ENCODE peak calls at places on chromosomes 13 and 19, in seven cellular contexts. One of them, this sample, is unnamed.

GRCh38 chr13:103371271-103371670 is 305.1 kb upstream of the SLC10A2 start:
- DNase-seq in cardiac muscle cell: no peak
- DNase-seq in ascending aorta: no peak
- DNase-seq in GM23338: no peak
- DNase-seq in A549: no peak
- DNase-seq in psoas muscle: no peak
- DNase-seq in choroid plexus epithelial cell: peak; percentile 65
- DNase-seq in this sample: no peak

GRCh38 chr19:14614099-14614412 is 31.2 kb downstream of the CLEC17A start:
- DNase-seq in ascending aorta: no peak
- DNase-seq in cardiac muscle cell: no peak
- DNase-seq in psoas muscle: no peak
- DNase-seq in GM23338: no peak
- DNase-seq in choroid plexus epithelial cell: no peak
- DNase-seq in A549: no peak
- DNase-seq in this sample: no peak

GRCh38 chr13:43776680-43777079 is 10.1 kb downstream of the ENOX1 start:
- DNase-seq in choroid plexus epithelial cell: peak; percentile 50
- DNase-seq in GM23338: peak; percentile 31
- DNase-seq in cardiac muscle cell: peak; percentile 30
- DNase-seq in psoas muscle: no peak
- DNase-seq in A549: no peak
- DNase-seq in ascending aorta: no peak
- DNase-seq in this sample: no peak

GRCh38 chr13:112443191-112444000 is 67.2 kb downstream of the SPACA7 start:
- DNase-seq in A549: no peak
- DNase-seq in GM23338: peak; percentile 69
- DNase-seq in ascending aorta: no peak
- DNase-seq in psoas muscle: peak; percentile 42
- DNase-seq in choroid plexus epithelial cell: peak; percentile 6
- DNase-seq in cardiac muscle cell: no peak
- DNase-seq in this sample: no peak

GRCh38 chr13:80040219-80040976 is 300.5 kb downstream of the SPRY2 start:
- DNase-seq in GM23338: no peak
- DNase-seq in psoas muscle: no peak
- DNase-seq in A549: peak; percentile 39
- DNase-seq in choroid plexus epithelial cell: peak; percentile 88
- DNase-seq in ascending aorta: no peak
- DNase-seq in cardiac muscle cell: peak; percentile 91
- DNase-seq in this sample: peak; percentile 86

GRCh38 chr13:66911411-66911939 is 318.7 kb downstream of the PCDH9 start:
- DNase-seq in choroid plexus epithelial cell: no peak
- DNase-seq in GM23338: no peak
- DNase-seq in cardiac muscle cell: no peak
- DNase-seq in A549: no peak
- DNase-seq in ascending aorta: no peak
- DNase-seq in psoas muscle: no peak
- DNase-seq in this sample: no peak

GRCh38 chr13:49419292-49419691 is 24.6 kb downstream of the CAB39L start:
- DNase-seq in choroid plexus epithelial cell: peak; percentile 61
- DNase-seq in cardiac muscle cell: no peak
- DNase-seq in psoas muscle: no peak
- DNase-seq in A549: no peak
- DNase-seq in GM23338: no peak
- DNase-seq in ascending aorta: no peak
- DNase-seq in this sample: no peak

GRCh38 chr19:37045140-37045539 is 33.1 kb upstream of the ZNF420 start:
- DNase-seq in choroid plexus epithelial cell: no peak
- DNase-seq in A549: no peak
- DNase-seq in GM23338: no peak
- DNase-seq in ascending aorta: no peak
- DNase-seq in cardiac muscle cell: no peak
- DNase-seq in psoas muscle: no peak
- DNase-seq in this sample: no peak

GRCh38 chr13:50128406-50129048 is 113.3 kb downstream of the KCNRG start:
- DNase-seq in cardiac muscle cell: peak; percentile 3
- DNase-seq in psoas muscle: no peak
- DNase-seq in GM23338: peak; percentile 59
- DNase-seq in choroid plexus epithelial cell: peak; percentile 6
- DNase-seq in ascending aorta: no peak
- DNase-seq in A549: no peak
- DNase-seq in this sample: no peak

GRCh38 chr13:40653558-40654318 is 12.7 kb downstream of the FOXO1 start:
- DNase-seq in GM23338: peak; percentile 72
- DNase-seq in psoas muscle: no peak
- DNase-seq in A549: no peak
- DNase-seq in ascending aorta: no peak
- DNase-seq in choroid plexus epithelial cell: no peak
- DNase-seq in cardiac muscle cell: peak; percentile 71
- DNase-seq in this sample: no peak

DNA sequence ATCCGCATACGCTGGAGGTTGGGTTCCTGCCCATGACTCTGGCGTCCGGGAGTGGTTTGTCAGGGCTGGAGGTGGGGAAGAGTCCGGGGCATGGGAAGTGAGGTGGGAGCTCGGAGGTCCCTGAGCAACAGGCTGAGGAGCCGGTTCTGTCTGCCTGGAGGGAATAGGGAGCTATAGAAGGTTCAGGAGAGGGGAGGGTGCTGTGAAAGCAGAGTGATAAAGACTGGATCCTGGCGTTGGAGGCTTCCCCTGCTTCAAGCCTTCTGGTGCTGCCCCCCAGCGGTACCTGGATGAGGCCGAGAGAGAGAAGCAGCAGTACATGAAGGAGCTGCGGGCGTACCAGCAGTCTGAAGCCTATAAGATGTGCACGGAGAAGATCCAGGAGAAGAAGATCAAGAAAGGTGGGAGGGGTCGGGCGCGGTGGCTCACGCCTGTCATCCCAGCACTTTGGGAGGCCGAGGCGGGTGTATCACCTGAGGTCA is 2.6 kb downstream of the HMG20B start:
- DNase-seq in A549: no peak
- DNase-seq in psoas muscle: no peak
- DNase-seq in ascending aorta: no peak
- DNase-seq in GM23338: peak; percentile 80
- DNase-seq in cardiac muscle cell: no peak
- DNase-seq in choroid plexus epithelial cell: peak; percentile 68
- DNase-seq in this sample: no peak
- TF ChIP-seq CTCF in A549: peak; percentile 51
- TF ChIP-seq CTCF in psoas muscle: no peak
- TF ChIP-seq CTCF in ascending aorta: no peak
- TF ChIP-seq CTCF in GM23338: peak; percentile 85
- TF ChIP-seq CTCF in cardiac muscle cell: peak; percentile 29
- TF ChIP-seq CTCF in choroid plexus epithelial cell: peak; percentile 59
- TF ChIP-seq CTCF in this sample: peak; percentile 34

GRCh38 chr19:28608292-28608691 is 604.7 kb downstream of the UQCRFS1 start:
- DNase-seq in ascending aorta: no peak
- DNase-seq in GM23338: no peak
- DNase-seq in cardiac muscle cell: no peak
- DNase-seq in choroid plexus epithelial cell: no peak
- DNase-seq in psoas muscle: no peak
- DNase-seq in A549: no peak
- DNase-seq in this sample: no peak
- H3K4me3 ChIP-seq in ascending aorta: no peak overlapping the region
- H3K4me3 ChIP-seq in GM23338: no peak overlapping the region
- H3K4me3 ChIP-seq in cardiac muscle cell: no peak overlapping the region
- H3K4me3 ChIP-seq in choroid plexus epithelial cell: no peak overlapping the region
- H3K4me3 ChIP-seq in psoas muscle: no peak overlapping the region
- H3K4me3 ChIP-seq in A549: no peak overlapping the region
- H3K4me3 ChIP-seq in this sample: no peak overlapping the region

GRCh38 chr19:29259153-29259552 is 46.2 kb upstream of the UQCRFS1 start:
- DNase-seq in choroid plexus epithelial cell: peak; percentile 11
- DNase-seq in GM23338: peak; percentile 32
- DNase-seq in psoas muscle: no peak
- DNase-seq in A549: no peak
- DNase-seq in cardiac muscle cell: no peak
- DNase-seq in ascending aorta: no peak
- DNase-seq in this sample: no peak

GRCh38 chr19:29262085-29262484 is 49.1 kb upstream of the UQCRFS1 start:
- DNase-seq in psoas muscle: no peak
- DNase-seq in choroid plexus epithelial cell: no peak
- DNase-seq in GM23338: no peak
- DNase-seq in cardiac muscle cell: no peak
- DNase-seq in ascending aorta: no peak
- DNase-seq in A549: no peak
- DNase-seq in this sample: no peak

GRCh38 chr19:29259867-29260281 is 46.9 kb upstream of the UQCRFS1 start:
- DNase-seq in A549: no peak
- DNase-seq in choroid plexus epithelial cell: no peak
- DNase-seq in ascending aorta: no peak
- DNase-seq in GM23338: no peak
- DNase-seq in cardiac muscle cell: no peak
- DNase-seq in psoas muscle: no peak
- DNase-seq in this sample: no peak

GRCh38 chr19:29263305-29264080 is 50.5 kb upstream of the UQCRFS1 start:
- DNase-seq in A549: peak; percentile 59
- DNase-seq in GM23338: peak; percentile 78
- DNase-seq in ascending aorta: no peak
- DNase-seq in psoas muscle: peak; percentile 66
- DNase-seq in choroid plexus epithelial cell: peak; percentile 37
- DNase-seq in cardiac muscle cell: peak; percentile 51
- DNase-seq in this sample: peak; percentile 7

GRCh38 chr19:29260477-29261317 is 47.7 kb upstream of the UQCRFS1 start:
- DNase-seq in ascending aorta: no peak
- DNase-seq in GM23338: peak; percentile 75
- DNase-seq in cardiac muscle cell: peak; percentile 40
- DNase-seq in choroid plexus epithelial cell: peak; percentile 18
- DNase-seq in psoas muscle: no peak
- DNase-seq in A549: no peak
- DNase-seq in this sample: no peak
- TF ChIP-seq CTCF in ascending aorta: no peak
- TF ChIP-seq CTCF in GM23338: peak; percentile 69
- TF ChIP-seq CTCF in cardiac muscle cell: peak; percentile 43
- TF ChIP-seq CTCF in choroid plexus epithelial cell: peak; percentile 45
- TF ChIP-seq CTCF in psoas muscle: peak; percentile 51
- TF ChIP-seq CTCF in A549: peak; percentile 38
- TF ChIP-seq CTCF in this sample: peak; percentile 37

DNA sequence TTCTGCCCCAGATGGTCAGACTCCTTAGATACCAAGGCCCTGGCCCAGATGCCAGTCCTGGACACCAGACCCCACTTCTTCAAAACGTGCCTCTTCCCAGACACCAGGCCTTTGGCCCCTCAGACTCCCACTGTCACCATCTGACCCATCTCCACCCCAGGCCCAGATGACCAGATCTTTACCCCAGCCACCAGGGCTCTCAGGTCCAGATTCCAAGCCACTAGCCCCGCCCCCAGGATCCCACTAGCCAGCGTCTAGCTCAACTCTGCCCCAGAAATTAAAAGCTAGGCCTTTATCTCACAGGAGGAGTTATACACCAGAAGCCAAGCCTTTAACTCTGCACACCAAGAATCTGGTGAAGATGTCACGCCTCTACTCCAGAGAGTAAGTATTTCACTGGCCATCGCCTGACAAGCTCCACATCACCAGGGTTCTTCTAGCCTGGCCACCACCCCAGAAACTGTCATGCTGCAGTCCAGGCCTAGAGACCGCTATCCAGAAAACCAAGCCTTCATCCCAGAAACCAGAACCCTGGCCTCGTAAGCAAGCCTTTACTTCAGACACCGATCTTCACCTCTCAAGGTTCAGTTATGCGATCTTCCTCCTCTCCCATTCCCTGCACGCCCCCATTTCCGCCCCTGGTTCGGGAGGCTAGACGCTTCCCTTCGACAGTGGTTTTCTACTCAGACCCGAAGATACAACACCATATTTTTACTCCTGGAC is 595 bp downstream of the XAB2 start:
- DNase-seq in choroid plexus epithelial cell: peak; percentile 5
- DNase-seq in psoas muscle: no peak
- DNase-seq in ascending aorta: no peak
- DNase-seq in GM23338: peak; percentile 33
- DNase-seq in cardiac muscle cell: no peak
- DNase-seq in A549: no peak
- DNase-seq in this sample: no peak
- H3K4me3 ChIP-seq in choroid plexus epithelial cell: peak overlapping the region; percentile 97
- H3K4me3 ChIP-seq in psoas muscle: peak overlapping the region; percentile 100
- H3K4me3 ChIP-seq in ascending aorta: peak overlapping the region; percentile 96
- H3K4me3 ChIP-seq in GM23338: peak overlapping the region; percentile 89
- H3K4me3 ChIP-seq in cardiac muscle cell: peak overlapping the region; percentile 94
- H3K4me3 ChIP-seq in A549: peak overlapping the region; percentile 96
- H3K4me3 ChIP-seq in this sample: peak overlapping the region; percentile 98

GRCh38 chr13:79018166-79018565 is 359.2 kb upstream of the OBI1 start:
- DNase-seq in choroid plexus epithelial cell: no peak
- DNase-seq in cardiac muscle cell: no peak
- DNase-seq in A549: no peak
- DNase-seq in GM23338: no peak
- DNase-seq in ascending aorta: no peak
- DNase-seq in psoas muscle: no peak
- DNase-seq in this sample: no peak
- TF ChIP-seq CTCF in choroid plexus epithelial cell: no peak
- TF ChIP-seq CTCF in cardiac muscle cell: no peak
- TF ChIP-seq CTCF in A549: no peak
- TF ChIP-seq CTCF in GM23338: no peak
- TF ChIP-seq CTCF in ascending aorta: no peak
- TF ChIP-seq CTCF in psoas muscle: no peak
- TF ChIP-seq CTCF in this sample: no peak

GRCh38 chr19:2602391-2603181 is 99.9 kb downstream of the GNG7 start:
- DNase-seq in choroid plexus epithelial cell: peak; percentile 93
- DNase-seq in psoas muscle: peak; percentile 87
- DNase-seq in ascending aorta: peak; percentile 81
- DNase-seq in A549: no peak
- DNase-seq in GM23338: peak; percentile 84
- DNase-seq in cardiac muscle cell: peak; percentile 97
- DNase-seq in this sample: peak; percentile 93
- H3K4me3 ChIP-seq in choroid plexus epithelial cell: peak overlapping the region; percentile 32
- H3K4me3 ChIP-seq in psoas muscle: peak overlapping the region; percentile 44
- H3K4me3 ChIP-seq in ascending aorta: peak overlapping the region; percentile 55
- H3K4me3 ChIP-seq in A549: no peak overlapping the region
- H3K4me3 ChIP-seq in GM23338: peak overlapping the region; percentile 40
- H3K4me3 ChIP-seq in cardiac muscle cell: no peak overlapping the region
- H3K4me3 ChIP-seq in this sample: peak overlapping the region; percentile 23

This sample was measured in HFF-Myc.